ENCODE peak calls at places on chromosomes 3 and 15, in six cellular contexts. U is body of pancreas, N is adrenal gland, F is HepG2, H is right lobe of liver, E is heart left ventricle. G is an unnamed sample.

GRCh38 chr15:89003865-89004725 is 84.2 kb upstream of the ABHD2 start:
- DNase-seq in N (no peak), U (no peak), H (no peak), F (peak), E (peak), G (no peak)

GRCh38 chr3:158802399-158803023 is 657 bp downstream of the MFSD1 start:
- DNase-seq in F (no peak), E (no peak), U (no peak), N (no peak), H (no peak), G (no peak)

GRCh38 chr15:101536875-101537405 is 47.4 kb upstream of the PCSK6 start:
- DNase-seq in N (no peak), U (no peak), H (no peak), F (no peak), E (no peak), G (no peak)

GRCh38 chr15:81887913-81888312 is 157.9 kb downstream of the MEX3B start:
- DNase-seq in U (no peak), F (no peak), H (no peak), E (no peak), N (no peak), G (no peak)

GRCh38 chr3:150059729-150060128 is 89.0 kb upstream of the PFN2 start:
- DNase-seq in N (no peak), U (no peak), H (no peak), E (no peak), F (no peak), G (no peak)

GRCh38 chr3:150256336-150256735 is 151.8 kb upstream of the TSC22D2 start:
- DNase-seq in F (no peak), H (no peak), N (no peak), E (no peak), U (no peak), G (no peak)

GRCh38 chr15:86079491-86080266 is at the start of gene AGBL1:
- DNase-seq in N (no peak), U (no peak), F (no peak), E (no peak), H (no peak), G (no peak)

GRCh38 chr3:31981206-31982181 is at the start of the genes OSBPL10 and ZNF860:
- DNase-seq in U (peak), E (peak), N (peak), F (peak), H (peak), G (peak)

GRCh38 chr3:106573605-106574004 is 704.8 kb upstream of the CBLB start:
- DNase-seq in U (no peak), E (no peak), N (no peak), H (no peak), F (no peak), G (no peak)

GRCh38 chr15:41934843-41935242 is 37.5 kb downstream of the EHD4 start:
- DNase-seq in E (no peak), N (peak), U (no peak), F (no peak), H (no peak), G (no peak)

GRCh38 chr3:29649815-29650547 is 369.1 kb downstream of the RBMS3 start:
- DNase-seq in N (peak), F (no peak), U (no peak), H (no peak), E (no peak), G (no peak)

GRCh38 chr3:9248232-9249191 is 934 bp downstream of the SRGAP3 start:
- DNase-seq in U (no peak), E (no peak), F (no peak), H (no peak), N (peak), G (no peak)

GRCh38 chr3:119783883-119784282 is 2.0 kb downstream of the NR1I2 start:
- DNase-seq in F (no peak), E (no peak), U (no peak), H (no peak), N (no peak), G (no peak)
- TF ChIP-seq POLR2A in F (no peak), E (no peak), U (no peak), H (no peak), N (no peak), G (no peak)

GRCh38 chr15:77179541-77179998 is 108.7 kb upstream of the TSPAN3 start:
- DNase-seq in F (no peak), H (no peak), U (no peak), N (no peak), E (no peak), G (no peak)

GRCh38 chr15:77181305-77182074 is 110.6 kb upstream of the TSPAN3 start:
- DNase-seq in N (no peak), E (no peak), F (no peak), U (no peak), H (no peak), G (no peak)

GRCh38 chr15:77183066-77183465 is 112.2 kb upstream of the TSPAN3 start:
- DNase-seq in U (no peak), N (no peak), E (no peak), F (no peak), H (no peak), G (no peak)

GRCh38 chr15:77180270-77180669 is 109.4 kb upstream of the TSPAN3 start:
- DNase-seq in E (no peak), H (no peak), F (no peak), N (no peak), U (no peak), G (no peak)

GRCh38 chr15:77180757-77181156 is 109.8 kb upstream of the TSPAN3 start:
- DNase-seq in N (no peak), U (no peak), E (no peak), H (no peak), F (no peak), G (no peak)
- TF ChIP-seq CTCF in N (no peak), U (no peak), E (no peak), H (no peak), F (no peak), G (no peak)

DNA sequence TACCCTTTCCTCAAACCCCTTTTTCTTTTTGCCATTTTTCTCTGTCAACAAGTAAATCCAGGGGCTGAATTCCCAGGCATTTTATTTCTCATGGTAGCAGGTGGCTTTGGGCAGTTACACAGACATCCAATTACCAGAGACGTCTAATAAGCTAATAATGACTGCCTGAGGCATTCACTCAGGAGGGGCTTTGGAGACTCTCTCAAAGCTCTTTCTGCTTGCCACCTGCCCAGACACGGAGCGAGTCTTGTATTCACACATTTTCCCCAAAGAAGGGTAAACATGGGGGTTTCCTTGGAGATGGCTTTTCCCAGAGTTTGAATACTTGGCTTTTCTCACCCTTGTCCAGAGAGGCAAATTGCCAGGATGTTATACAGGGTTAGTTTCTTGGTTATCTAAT is 132.5 kb downstream of the DIPK2A start:
- DNase-seq in N (no peak), H (no peak), E (no peak), U (no peak), F (no peak), G (no peak)
- H3K4me3 ChIP-seq in N (no peak), H (no peak), E (no peak), U (no peak), F (no peak), G (no peak)

GRCh38 chr3:115788921-115789470 is 165.7 kb downstream of the GAP43 start:
- DNase-seq in E (no peak), N (no peak), H (no peak), F (peak), U (no peak), G (no peak)

GRCh38 chr3:115787818-115788217 is 164.5 kb downstream of the GAP43 start:
- DNase-seq in F (no peak), U (no peak), E (no peak), N (no peak), H (no peak), G (no peak)

GRCh38 chr3:115784739-115785571 is 161.6 kb downstream of the GAP43 start:
- DNase-seq in U (no peak), E (no peak), H (no peak), N (no peak), F (no peak), G (no peak)

GRCh38 chr3:115785782-115786181 is 162.5 kb downstream of the GAP43 start:
- DNase-seq in N (no peak), E (no peak), F (no peak), U (no peak), H (no peak), G (no peak)

DNA sequence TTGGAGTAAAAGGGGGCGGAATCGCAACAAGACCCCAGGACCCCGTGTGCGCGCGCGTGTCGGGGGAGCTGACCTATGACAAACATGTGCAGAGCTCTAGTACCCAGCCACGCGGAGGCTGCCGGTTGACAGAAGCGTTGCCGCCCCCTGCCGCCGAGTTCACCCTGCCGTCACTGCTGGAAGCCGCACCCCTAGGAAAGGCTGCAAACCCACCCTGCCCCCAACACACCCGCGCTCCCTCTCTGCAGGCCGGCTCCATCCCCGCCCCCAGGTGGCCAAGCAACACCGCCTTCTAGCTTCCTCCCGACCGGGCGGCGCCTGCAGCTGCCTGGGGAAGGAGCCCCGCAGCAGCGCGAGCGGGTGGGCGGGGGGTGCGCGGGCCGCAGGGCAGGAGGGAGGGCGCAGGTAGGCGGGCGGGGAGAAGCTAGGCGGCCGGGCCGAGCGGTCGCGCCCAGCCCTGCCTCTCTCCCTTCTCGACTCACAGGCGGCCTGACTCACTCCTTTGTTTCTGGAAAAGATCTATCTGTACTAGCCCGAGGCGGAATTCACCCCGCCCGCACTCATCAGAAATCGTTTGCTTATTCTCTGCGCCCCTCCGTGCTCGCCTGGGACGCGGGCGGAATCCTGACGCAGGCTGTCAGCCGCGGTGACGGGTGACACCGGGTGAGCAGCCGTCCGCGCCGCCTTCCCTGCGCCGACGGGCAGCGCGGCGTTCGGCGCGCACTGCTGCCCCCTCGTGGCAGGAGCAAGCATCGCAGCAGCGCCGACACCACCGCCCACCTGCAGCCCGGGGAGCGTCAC is 160.8 kb downstream of the GAP43 start:
- DNase-seq in U (peak), N (peak), E (peak), H (peak), F (peak), G (peak)
- TF ChIP-seq POLR2A in U (peak), N (peak), E (no peak), H (peak), F (peak), G (no peak)

DNA sequence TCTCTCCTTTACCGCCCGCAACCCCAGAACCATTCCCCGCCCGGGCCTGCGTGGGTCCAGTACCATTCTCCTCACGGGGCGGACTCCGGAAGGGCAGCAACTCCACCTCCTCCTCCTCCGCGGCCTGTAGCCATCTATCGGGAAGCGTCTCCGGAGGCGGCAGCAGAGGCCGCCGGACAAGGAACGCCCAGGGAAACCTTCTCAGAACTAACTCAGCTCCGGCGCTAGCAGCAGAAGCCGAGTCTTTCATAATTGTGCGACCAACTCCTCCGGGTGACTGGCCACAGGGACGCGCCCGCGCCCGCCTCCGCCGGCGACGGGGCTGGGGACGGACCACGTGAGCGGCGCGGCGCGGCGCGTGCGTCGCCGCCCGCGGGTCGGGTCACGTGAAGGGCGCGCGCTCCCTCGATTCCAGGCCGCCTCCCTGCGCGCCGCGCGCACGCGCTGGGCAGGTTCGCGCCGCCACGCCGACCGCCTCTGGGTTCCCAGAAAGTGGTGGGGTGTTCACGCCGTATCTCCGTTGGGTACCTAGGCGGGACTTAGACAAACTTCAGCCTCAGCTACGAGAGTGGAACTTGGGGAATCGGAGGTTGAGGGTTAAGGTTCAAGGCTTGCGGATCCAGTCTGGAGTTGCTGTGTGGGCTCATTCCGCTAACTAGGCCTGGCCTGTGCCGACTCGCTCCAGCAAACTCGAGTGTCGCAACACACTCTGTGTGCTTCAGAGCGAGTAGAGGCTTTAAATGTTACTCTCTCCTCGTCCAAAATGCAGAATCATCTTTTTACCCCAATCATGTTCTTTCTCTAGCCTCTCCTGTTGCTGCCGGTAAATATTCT is at the start of gene TRPM7:
- DNase-seq in U (peak), H (peak), F (peak), N (peak), E (peak), G (peak)
- TF ChIP-seq CTCF in U (no peak), H (no peak), F (no peak), N (no peak), E (peak), G (no peak)

DNA sequence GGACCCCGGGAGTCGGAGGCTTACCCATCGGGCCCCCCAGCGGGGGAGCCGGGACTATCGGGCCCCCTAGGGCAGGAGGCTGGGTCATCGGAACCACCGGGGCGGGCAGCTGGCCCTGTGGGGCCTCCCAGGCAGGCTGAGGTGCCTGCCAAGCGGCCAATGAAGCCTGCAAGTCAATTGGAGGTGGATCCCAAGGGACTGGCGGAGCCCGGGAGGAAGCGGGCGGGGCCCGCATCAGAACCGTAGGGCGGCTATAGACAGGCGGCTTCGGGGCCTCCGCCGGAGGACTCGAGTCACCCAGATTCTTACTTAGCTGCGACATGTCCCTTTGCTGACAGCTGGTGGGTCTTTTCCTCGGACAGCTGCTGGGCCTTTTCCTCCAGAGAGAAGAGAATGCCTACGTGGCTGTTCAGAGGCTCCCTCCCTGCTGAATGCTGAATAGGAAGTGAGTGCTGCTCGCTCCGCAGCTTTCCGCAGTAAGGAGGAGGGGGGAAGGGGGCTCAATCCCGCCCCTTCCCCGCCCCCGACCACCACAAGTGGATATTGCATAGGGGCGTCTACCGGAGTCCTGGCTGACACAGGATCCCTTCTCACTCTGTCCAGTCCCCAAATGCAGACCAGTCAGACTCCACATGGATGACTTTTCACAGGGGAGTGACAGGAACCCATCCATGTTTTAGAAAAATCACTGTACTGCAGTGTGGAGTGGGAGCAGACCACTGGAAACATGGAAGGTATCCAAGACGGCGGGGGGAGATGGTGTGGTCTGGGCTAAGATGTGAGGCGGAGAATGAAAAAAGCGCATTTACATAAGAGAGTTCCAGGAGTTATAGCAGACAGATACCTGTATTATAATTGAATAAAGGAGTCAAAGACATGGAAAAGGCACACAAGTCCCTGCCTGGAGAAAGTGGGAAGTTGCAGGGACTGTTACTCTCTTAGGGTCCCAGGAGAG is at the start of gene MAGEL2:
- DNase-seq in N (no peak), H (no peak), U (no peak), E (no peak), F (no peak), G (no peak)
- H3K4me3 ChIP-seq in N (no peak), H (no peak), U (peak), E (peak), F (no peak), G (no peak)

G was measured in lower leg skin.